ENCODE peak calls at places on chromosomes 11 and 22, in ten cellular contexts. G is head of caudate nucleus, H is uterus, Z is posterior vena cava, K is left ventricle myocardium inferior, R is iPS DF 6.9, I is nephron progenitor cell, W is pancreas, M is hippocampal formation, A is AML-193. T is an unnamed sample.

GRCh38 chr11:119758291-119758690 is 29.3 kb upstream of the NECTIN1 start:
- DNase-seq in W (no peak), H (no peak), Z (peak; percentile 8), I (no peak), G (no peak), M (no peak), A (no peak), R (no peak), K (no peak), T (no peak)

GRCh38 chr11:95714853-95715776 is 74.5 kb downstream of the FAM76B start:
- DNase-seq in I (no peak), K (no peak), R (no peak), W (no peak), Z (no peak), M (no peak), G (no peak), H (no peak), A (no peak), T (no peak)

GRCh38 chr11:110455718-110456117 is 26.0 kb downstream of the FDX1 start:
- DNase-seq in W (no peak), H (no peak), Z (no peak), G (no peak), R (no peak), I (no peak), M (no peak), A (no peak), K (no peak), T (no peak)

GRCh38 chr22:22556995-22557925 is 1.8 kb downstream of the PRAME start:
- DNase-seq in R (no peak), G (no peak), K (no peak), Z (no peak), M (no peak), H (no peak), A (no peak), I (no peak), W (no peak), T (no peak)

GRCh38 chr11:69877235-69877634 is 58.0 kb upstream of the FGF3 start:
- DNase-seq in G (peak; percentile 24), A (no peak), H (no peak), Z (no peak), W (no peak), I (no peak), R (no peak), M (no peak), K (peak; percentile 0), T (no peak)

GRCh38 chr11:123249354-123249753 is 54.3 kb upstream of the CLMP start:
- DNase-seq in M (no peak), I (no peak), G (no peak), A (no peak), R (no peak), K (no peak), W (no peak), Z (no peak), H (no peak), T (no peak)

GRCh38 chr11:133921026-133921425 is 35.7 kb downstream of the IGSF9B start:
- DNase-seq in A (no peak), H (no peak), G (no peak), R (no peak), I (no peak), Z (no peak), K (no peak), W (no peak), M (no peak), T (no peak)

GRCh38 chr11:66745356-66746235 is 16.6 kb upstream of the SPTBN2 start:
- DNase-seq in M (no peak), K (no peak), I (peak; percentile 16), A (no peak), R (no peak), W (peak; percentile 54), Z (no peak), H (no peak), G (peak; percentile 46), T (peak; percentile 30)

GRCh38 chr11:95337175-95337957 is 106.4 kb upstream of the SESN3 start:
- DNase-seq in K (peak; percentile 77), M (peak; percentile 50), H (peak; percentile 53), R (no peak), A (no peak), W (no peak), G (peak; percentile 76), I (peak; percentile 22), Z (peak; percentile 87), T (peak; percentile 37)

GRCh38 chr11:58618215-58618614 is 4.2 kb upstream of the CNTF start:
- DNase-seq in K (no peak), M (no peak), G (no peak), W (no peak), R (no peak), Z (no peak), A (no peak), I (no peak), H (no peak), T (no peak)

GRCh38 chr11:35649984-35650383 is 12.6 kb upstream of the TRIM44 start:
- DNase-seq in G (no peak), I (no peak), W (no peak), K (no peak), H (no peak), Z (no peak), R (no peak), M (no peak), A (no peak), T (no peak)

GRCh38 chr11:117199061-117199915 is at the start of gene TAGLN:
- DNase-seq in M (no peak), R (peak; percentile 60), H (peak; percentile 97), W (peak; percentile 48), I (peak; percentile 60), A (no peak), Z (peak; percentile 97), K (peak; percentile 77), G (peak; percentile 79), T (no peak)

GRCh38 chr22:22061085-22062077 is 78.8 kb upstream of the TOP3B start:
- DNase-seq in Z (no peak), M (peak; percentile 37), A (peak; percentile 59), K (peak; percentile 24), I (no peak), W (no peak), R (no peak), H (peak; percentile 77), G (peak; percentile 49), T (peak; percentile 32)

GRCh38 chr11:14454861-14455632 is 44.6 kb downstream of the COPB1 start:
- DNase-seq in A (peak; percentile 41), Z (no peak), W (no peak), H (no peak), R (no peak), K (no peak), I (no peak), M (no peak), G (no peak), T (no peak)

GRCh38 chr11:78801161-78801884 is 226.7 kb upstream of the NARS2 start:
- DNase-seq in W (no peak), M (no peak), G (no peak), K (no peak), R (no peak), A (no peak), Z (peak; percentile 85), I (no peak), H (peak; percentile 52), T (no peak)